ENCODE peak calls at places on chromosomes 1 and 21, in four cellular contexts. One of them, this sample, is unnamed.

GRCh38 chr1:42319128-42319851 is 15.7 kb downstream of the FOXJ3 start:
- DNase-seq in HepG2: no peak
- DNase-seq in A549: no peak
- DNase-seq in K562: no peak
- DNase-seq in this sample: no peak

GRCh38 chr1:242605521-242605920 is 81.0 kb upstream of the PLD5 start:
- DNase-seq in HepG2: no peak
- DNase-seq in A549: no peak
- DNase-seq in K562: no peak
- DNase-seq in this sample: no peak

GRCh38 chr1:237832803-237833202 is 57.9 kb downstream of the ZP4 start:
- DNase-seq in HepG2: no peak
- DNase-seq in A549: no peak
- DNase-seq in K562: no peak
- DNase-seq in this sample: no peak

GRCh38 chr1:236159704-236160539 is 17.6 kb downstream of the GPR137B start:
- DNase-seq in HepG2: peak; percentile 36
- DNase-seq in A549: no peak
- DNase-seq in K562: no peak
- DNase-seq in this sample: no peak

GRCh38 chr1:109395602-109396512 is 1.9 kb downstream of the SORT1 start:
- DNase-seq in HepG2: no peak
- DNase-seq in A549: no peak
- DNase-seq in K562: no peak
- DNase-seq in this sample: no peak

GRCh38 chr1:23081376-23081775 is 62.1 kb downstream of the KDM1A start:
- DNase-seq in HepG2: no peak
- DNase-seq in A549: peak; percentile 22
- DNase-seq in K562: no peak
- DNase-seq in this sample: peak; percentile 22

GRCh38 chr21:31220567-31220966 is 123.5 kb downstream of the TIAM1 start:
- DNase-seq in HepG2: peak; percentile 57
- DNase-seq in A549: no peak
- DNase-seq in K562: no peak
- DNase-seq in this sample: no peak

GRCh38 chr1:242402956-242403355 is 121.5 kb downstream of the PLD5 start:
- DNase-seq in HepG2: no peak
- DNase-seq in A549: no peak
- DNase-seq in K562: no peak
- DNase-seq in this sample: no peak

GRCh38 chr21:16794944-16795343 is 717.9 kb upstream of the CXADR start:
- DNase-seq in HepG2: peak; percentile 3
- DNase-seq in A549: peak; percentile 1
- DNase-seq in K562: no peak
- DNase-seq in this sample: no peak

GRCh38 chr1:5779608-5780323 is 212.5 kb downstream of the NPHP4 start:
- DNase-seq in HepG2: no peak
- DNase-seq in A549: no peak
- DNase-seq in K562: no peak
- DNase-seq in this sample: no peak

GRCh38 chr1:108636876-108637275 is 24.0 kb downstream of the HENMT1 start:
- DNase-seq in HepG2: no peak
- DNase-seq in A549: no peak
- DNase-seq in K562: no peak
- DNase-seq in this sample: no peak

GRCh38 chr1:85135456-85135798 is 65.4 kb downstream of the SYDE2 start:
- DNase-seq in HepG2: no peak
- DNase-seq in A549: no peak
- DNase-seq in K562: no peak
- DNase-seq in this sample: no peak

GRCh38 chr1:169217621-169218020 is 111.1 kb downstream of the ATP1B1 start:
- DNase-seq in HepG2: no peak
- DNase-seq in A549: no peak
- DNase-seq in K562: no peak
- DNase-seq in this sample: no peak

GRCh38 chr21:21324297-21324696 is 326.1 kb downstream of the NCAM2 start:
- DNase-seq in HepG2: no peak
- DNase-seq in A549: no peak
- DNase-seq in K562: no peak
- DNase-seq in this sample: peak; percentile 17

GRCh38 chr1:44276006-44276405 is 62.7 kb downstream of the DMAP1 start:
- DNase-seq in HepG2: no peak
- DNase-seq in A549: no peak
- DNase-seq in K562: no peak
- DNase-seq in this sample: no peak

GRCh38 chr1:78143152-78143551 is 97.4 kb downstream of the GIPC2 start:
- DNase-seq in HepG2: no peak
- DNase-seq in A549: no peak
- DNase-seq in K562: no peak
- DNase-seq in this sample: no peak

GRCh38 chr21:42671778-42672593 is 18.6 kb downstream of the PDE9A start:
- DNase-seq in HepG2: peak; percentile 73
- DNase-seq in A549: no peak
- DNase-seq in K562: no peak
- DNase-seq in this sample: no peak

GRCh38 chr1:56915960-56916359 is 49.9 kb downstream of the C8B start:
- DNase-seq in HepG2: peak; percentile 54
- DNase-seq in A549: no peak
- DNase-seq in K562: no peak
- DNase-seq in this sample: no peak

GRCh38 chr1:228181105-228181504 is 15.5 kb downstream of the IBA57 start:
- DNase-seq in HepG2: no peak
- DNase-seq in A549: no peak
- DNase-seq in K562: no peak
- DNase-seq in this sample: no peak

GRCh38 chr1:228182296-228183030 is 16.9 kb downstream of the IBA57 start:
- DNase-seq in HepG2: no peak
- DNase-seq in A549: no peak
- DNase-seq in K562: no peak
- DNase-seq in this sample: no peak

GRCh38 chr1:228190182-228190581 is 17.7 kb upstream of the OBSCN start:
- DNase-seq in HepG2: no peak
- DNase-seq in A549: no peak
- DNase-seq in K562: no peak
- DNase-seq in this sample: no peak

GRCh38 chr1:228181635-228182034 is 16.0 kb downstream of the IBA57 start:
- DNase-seq in HepG2: no peak
- DNase-seq in A549: no peak
- DNase-seq in K562: no peak
- DNase-seq in this sample: no peak

DNA sequence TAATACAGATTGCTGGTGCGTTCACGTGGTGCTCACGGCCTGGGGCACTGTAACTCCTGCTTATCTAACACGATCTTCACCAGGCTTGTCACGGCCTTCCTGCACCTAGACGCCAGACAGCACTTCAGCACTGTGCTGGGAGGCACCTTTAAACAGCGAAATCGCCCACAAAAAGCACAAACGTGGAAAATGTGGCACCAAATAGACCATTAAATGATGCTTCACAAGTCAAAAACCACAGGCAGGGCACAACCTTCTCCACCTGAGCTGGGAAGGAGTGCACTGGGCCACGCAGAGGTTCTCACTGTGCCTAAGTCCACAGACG is 20.0 kb downstream of the IBA57 start:
- DNase-seq in HepG2: no peak
- DNase-seq in A549: no peak
- DNase-seq in K562: no peak
- DNase-seq in this sample: no peak
- TF ChIP-seq NR3C1 in HepG2: no peak
- TF ChIP-seq NR3C1 in A549: no peak
- TF ChIP-seq NR3C1 in K562: no peak
- TF ChIP-seq NR3C1 in this sample: no peak

DNA sequence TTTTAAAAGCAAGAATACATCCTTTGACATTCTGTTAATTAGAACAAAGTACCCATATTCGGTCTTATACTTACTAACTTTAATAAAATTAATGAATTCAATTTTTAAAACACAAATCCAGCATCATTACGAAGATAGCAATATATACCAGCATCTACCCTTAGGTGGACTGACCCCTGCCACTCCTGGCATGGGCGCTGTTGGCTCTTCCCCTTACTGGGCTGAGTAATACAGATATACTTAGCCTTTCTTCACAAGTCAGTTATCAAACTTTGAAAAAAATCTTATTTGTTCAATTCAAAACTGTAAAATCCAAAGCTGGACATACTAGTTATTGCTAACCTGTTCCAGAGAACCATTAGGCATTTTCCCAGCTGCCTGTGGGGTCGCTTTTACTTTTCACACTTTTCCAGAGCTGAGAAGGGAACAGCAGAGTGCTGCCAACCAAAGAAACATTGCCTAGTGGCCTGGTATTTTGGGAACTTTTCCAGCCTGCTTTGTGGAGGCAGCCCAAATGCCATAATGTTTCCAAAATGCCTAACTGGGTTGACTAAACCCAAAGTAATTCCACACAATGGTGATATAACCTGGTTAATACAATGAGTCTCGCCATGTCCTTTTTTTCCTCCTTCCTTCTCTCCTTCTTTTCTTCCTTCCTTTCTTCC is 424.7 kb upstream of the ADGRL2 start:
- DNase-seq in HepG2: no peak
- DNase-seq in A549: no peak
- DNase-seq in K562: no peak
- DNase-seq in this sample: no peak
- TF ChIP-seq NR3C1 in HepG2: no peak
- TF ChIP-seq NR3C1 in A549: no peak
- TF ChIP-seq NR3C1 in K562: no peak
- TF ChIP-seq NR3C1 in this sample: no peak

DNA sequence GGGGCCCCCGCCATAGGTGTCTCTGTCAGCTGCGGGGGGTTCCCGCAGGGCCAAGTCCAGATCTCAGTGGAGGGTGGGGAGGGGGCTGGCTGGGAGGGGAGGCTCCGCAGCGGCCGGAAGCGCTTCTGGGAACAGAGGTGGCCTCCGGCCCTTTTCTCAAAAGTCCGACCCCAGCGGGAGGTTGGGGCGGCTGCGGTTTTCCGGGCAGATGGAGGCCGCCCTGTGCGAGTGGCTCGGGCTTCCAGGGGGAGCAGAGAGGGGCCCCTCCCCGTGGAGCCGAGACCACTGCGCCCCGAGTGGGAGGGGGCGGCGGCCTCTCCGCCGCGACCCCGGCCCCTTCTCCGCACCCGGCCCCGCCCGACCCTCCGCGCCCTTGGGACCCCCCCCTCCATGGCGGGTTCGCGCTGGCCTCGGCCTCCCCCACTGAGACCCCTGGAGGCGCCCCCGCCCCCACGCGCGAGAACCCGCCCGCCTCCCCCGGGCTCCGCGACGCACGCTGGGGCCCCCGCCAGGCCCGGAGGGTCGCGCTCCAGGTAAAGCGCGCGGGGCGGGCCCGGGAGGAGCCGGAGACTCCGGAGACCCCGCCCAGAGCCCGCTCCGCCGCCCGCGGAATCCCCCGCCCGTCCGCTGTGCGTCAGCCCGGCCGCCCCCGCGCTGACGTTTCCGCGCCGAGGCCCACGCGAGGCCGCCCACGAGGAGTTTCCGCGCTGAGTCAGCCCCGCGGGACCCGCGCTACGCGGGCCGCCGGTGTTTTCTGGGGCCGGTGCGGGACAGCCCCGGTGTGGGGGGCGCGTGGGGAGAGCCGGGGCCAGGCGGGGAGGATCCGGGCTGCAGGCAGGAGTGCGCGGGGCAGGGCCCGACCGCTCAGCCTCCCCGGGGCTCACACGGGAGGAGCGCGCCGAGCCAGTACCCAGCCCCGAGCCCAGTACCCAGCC is 5.2 kb downstream of the TNFRSF18 start:
- DNase-seq in HepG2: no peak
- DNase-seq in A549: peak; percentile 35
- DNase-seq in K562: peak; percentile 98
- DNase-seq in this sample: peak; percentile 55
- TF ChIP-seq NR3C1 in HepG2: no peak
- TF ChIP-seq NR3C1 in A549: no peak
- TF ChIP-seq NR3C1 in K562: peak; percentile 34
- TF ChIP-seq NR3C1 in this sample: no peak

DNA sequence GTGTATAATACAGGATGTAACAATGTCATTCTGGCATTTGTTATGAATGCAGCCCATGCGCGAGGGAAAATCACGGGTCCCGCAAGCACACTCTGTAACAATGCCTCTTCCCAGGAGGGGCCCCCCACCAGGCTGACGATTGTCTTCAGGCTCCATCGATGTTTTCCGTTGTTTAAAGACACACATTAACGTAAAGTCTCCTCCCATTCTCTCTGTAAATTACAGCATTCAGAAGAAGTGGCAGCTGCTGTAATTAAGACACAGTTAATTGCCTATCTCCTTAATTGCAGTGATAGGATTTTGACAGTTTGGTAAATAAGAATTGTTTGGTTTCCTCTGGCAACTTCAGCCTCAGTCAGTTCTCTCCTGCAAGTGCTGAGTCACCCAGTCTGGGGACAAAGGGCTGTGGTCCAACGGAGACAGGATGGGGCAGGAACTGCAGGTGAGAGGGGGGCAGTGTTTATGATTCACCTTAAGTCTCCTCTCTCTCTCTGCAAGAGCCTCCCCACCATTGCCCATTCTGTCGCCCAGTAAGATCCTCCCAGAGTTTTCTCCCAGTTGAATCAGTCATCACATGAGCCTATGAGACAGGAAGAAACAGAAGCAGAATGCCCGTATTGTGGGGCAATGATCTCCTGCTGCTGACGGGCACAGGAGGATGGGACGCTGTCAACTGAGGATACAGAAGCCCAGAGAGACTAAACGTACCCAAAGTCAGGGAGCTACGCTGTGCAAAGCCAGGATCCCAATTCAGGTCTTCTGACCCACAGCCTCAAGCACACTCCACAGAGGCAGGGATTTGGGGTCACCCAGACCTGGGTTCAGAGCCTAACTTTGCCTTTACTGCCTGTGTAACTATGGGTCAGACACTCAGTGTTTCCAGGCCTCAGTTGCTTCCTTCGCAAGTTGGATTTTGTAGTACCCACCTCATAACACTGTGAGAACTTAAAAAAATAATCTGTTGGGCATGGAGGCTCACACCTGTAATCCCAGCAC is 110.0 kb downstream of the ADSS2 start:
- DNase-seq in HepG2: peak; percentile 47
- DNase-seq in A549: peak; percentile 62
- DNase-seq in K562: peak; percentile 53
- DNase-seq in this sample: peak; percentile 39
- TF ChIP-seq NR3C1 in HepG2: no peak
- TF ChIP-seq NR3C1 in A549: no peak
- TF ChIP-seq NR3C1 in K562: no peak
- TF ChIP-seq NR3C1 in this sample: no peak

DNA sequence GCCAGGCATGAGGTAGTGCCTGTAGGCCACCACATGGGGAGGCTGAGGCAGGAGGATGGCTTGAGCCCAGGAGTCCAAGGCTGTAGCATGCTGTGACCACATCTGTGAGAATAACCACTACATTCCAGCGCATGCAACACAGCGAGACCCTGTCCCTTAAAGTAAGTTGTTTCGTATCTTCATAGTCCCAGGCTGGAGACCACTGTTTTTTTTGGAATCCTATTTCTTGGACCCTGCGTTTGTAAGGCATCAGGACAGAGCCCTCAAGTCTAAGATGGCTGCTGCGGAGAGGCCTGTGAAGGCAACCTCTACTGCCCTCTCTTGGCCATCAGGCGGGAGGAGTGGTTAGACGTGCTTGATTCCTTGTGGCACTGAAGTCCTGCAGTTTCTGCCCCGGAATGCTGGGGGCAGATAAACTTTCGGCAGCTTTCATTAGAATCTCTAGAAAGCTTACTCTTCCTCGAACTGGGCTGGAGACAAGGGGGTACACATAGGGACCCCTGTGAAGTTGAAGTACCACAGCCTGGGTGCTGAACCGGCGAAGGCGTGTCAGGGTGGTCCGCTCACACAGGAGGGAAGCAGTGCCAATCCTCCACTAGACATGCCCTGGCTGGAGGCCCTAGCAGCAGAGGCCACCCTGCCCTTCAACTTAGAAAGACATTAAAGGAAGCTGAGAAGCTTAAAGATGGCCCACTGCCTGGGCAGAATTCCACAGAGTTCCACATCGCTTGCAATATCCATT is 36.6 kb downstream of the RABIF start:
- DNase-seq in HepG2: peak; percentile 39
- DNase-seq in A549: peak; percentile 72
- DNase-seq in K562: peak; percentile 82
- DNase-seq in this sample: peak; percentile 70
- TF ChIP-seq NR3C1 in HepG2: no peak
- TF ChIP-seq NR3C1 in A549: no peak
- TF ChIP-seq NR3C1 in K562: no peak
- TF ChIP-seq NR3C1 in this sample: no peak

This sample was measured in WTC11.